ENCODE peak calls at places on chromosomes 4 and X, in eight cellular contexts. J is iPS DF 6.9, D is foreskin fibroblast, N is right lobe of liver, M is coronary artery, G is right cardiac atrium, O is fibroblast of the aortic adventitia, W is dorsolateral prefrontal cortex. Y is an unnamed sample.

GRCh38 chr4:10998826-10999225 is 314.3 kb upstream of the CLNK start:
- DNase-seq in N (no peak), D (peak), M (no peak), G (no peak), O (peak), W (no peak), J (no peak), Y (peak)

GRCh38 chr4:120056249-120056648 is 10.4 kb downstream of the MAD2L1 start:
- DNase-seq in J (no peak), N (no peak), G (no peak), D (no peak), O (peak), W (no peak), M (no peak), Y (no peak)

GRCh38 chrX:15206306-15206705 is 63.6 kb downstream of the ASB9 start:
- DNase-seq in W (no peak), G (no peak), M (no peak), J (no peak), N (no peak), D (no peak), O (no peak), Y (no peak)

GRCh38 chrX:97027384-97027922 is 143.7 kb downstream of the RPA4 start:
- DNase-seq in D (no peak), O (no peak), M (no peak), G (no peak), W (no peak), N (no peak), J (no peak), Y (no peak)

GRCh38 chr4:82469776-82470345 is 39.5 kb downstream of the ENOPH1 start:
- DNase-seq in N (no peak), J (no peak), O (peak), M (no peak), D (peak), G (no peak), W (no peak), Y (peak)

GRCh38 chr4:55074386-55074785 is 51.0 kb downstream of the KDR start:
- DNase-seq in W (no peak), M (no peak), O (peak), D (no peak), J (no peak), G (no peak), N (no peak), Y (peak)

GRCh38 chr4:95545526-95545925 is 3.2 kb downstream of the UNC5C start:
- DNase-seq in J (no peak), D (no peak), M (no peak), W (no peak), O (no peak), N (no peak), G (no peak), Y (no peak)

GRCh38 chrX:152968193-152968592 is 25.7 kb downstream of the PNMA5 start:
- DNase-seq in G (no peak), O (no peak), N (no peak), J (no peak), M (no peak), W (no peak), D (no peak), Y (no peak)

GRCh38 chrX:57177070-57177469 is 39.9 kb upstream of the SPIN2A start:
- DNase-seq in G (no peak), O (no peak), J (peak), M (no peak), D (no peak), N (no peak), W (no peak), Y (no peak)

GRCh38 chr4:22410645-22411247 is 105.1 kb downstream of the ADGRA3 start:
- DNase-seq in N (no peak), W (no peak), M (no peak), J (no peak), D (no peak), O (peak), G (no peak), Y (no peak)

GRCh38 chr4:141884070-141884469 is 247.7 kb downstream of the IL15 start:
- DNase-seq in G (no peak), W (no peak), O (no peak), J (no peak), D (no peak), N (no peak), M (no peak), Y (no peak)

GRCh38 chr4:88811904-88812303 is 114.3 kb upstream of the NAP1L5 start:
- DNase-seq in W (no peak), O (no peak), J (no peak), N (no peak), D (no peak), M (no peak), G (no peak), Y (no peak)

GRCh38 chr4:6471303-6472007 is 959 bp downstream of the PPP2R2C start:
- DNase-seq in J (no peak), W (no peak), D (no peak), O (no peak), N (no peak), M (peak), G (no peak), Y (no peak)

GRCh38 chr4:95998311-95998710 is 158.4 kb downstream of the PDHA2 start:
- DNase-seq in O (no peak), W (no peak), J (no peak), M (no peak), G (no peak), D (no peak), N (no peak), Y (peak)

GRCh38 chr4:35125995-35126712 is 1118.2 kb downstream of the ARAP2 start:
- DNase-seq in D (no peak), J (no peak), W (no peak), G (no peak), O (no peak), M (no peak), N (peak), Y (no peak)

GRCh38 chrX:40700640-40701342 is 34.6 kb downstream of the MED14 start:
- DNase-seq in J (no peak), G (no peak), O (no peak), D (no peak), M (no peak), W (no peak), N (no peak), Y (no peak)

GRCh38 chrX:17535229-17535628 is 160.2 kb downstream of the NHS start:
- DNase-seq in W (no peak), O (peak), J (peak), M (no peak), D (no peak), N (no peak), G (no peak), Y (no peak)

GRCh38 chr4:167233523-167234387 is 539 bp downstream of the SPOCK3 start:
- DNase-seq in M (no peak), O (peak), D (no peak), J (no peak), W (peak), G (no peak), N (peak), Y (no peak)

GRCh38 chr4:167616471-167616870 is 382.2 kb upstream of the SPOCK3 start:
- DNase-seq in N (no peak), D (no peak), W (no peak), O (peak), M (no peak), G (no peak), J (no peak), Y (no peak)

GRCh38 chrX:16838202-16839066 is 31.7 kb downstream of the RBBP7 start:
- DNase-seq in G (no peak), W (no peak), M (no peak), J (no peak), O (peak), N (peak), D (peak), Y (peak)

GRCh38 chr4:138595731-138596465 is 353.7 kb upstream of the SLC7A11 start:
- DNase-seq in D (no peak), W (no peak), G (no peak), J (no peak), N (no peak), M (no peak), O (peak), Y (peak)

GRCh38 chrX:12372111-12372510 is 233.8 kb downstream of the FRMPD4 start:
- DNase-seq in M (no peak), W (no peak), N (no peak), D (no peak), G (no peak), O (peak), J (no peak), Y (peak)

GRCh38 chrX:2614911-2615310 is 76.2 kb upstream of the CD99 start:
- DNase-seq in J (no peak), M (no peak), W (no peak), D (peak), O (peak), N (no peak), G (no peak), Y (peak)

GRCh38 chr4:8472689-8473197 is 32.2 kb downstream of the TRMT44 start:
- DNase-seq in N (no peak), W (no peak), J (no peak), D (peak), M (no peak), O (peak), G (no peak), Y (peak)

GRCh38 chrX:15207994-15208393 is 61.9 kb downstream of the ASB9 start:
- DNase-seq in W (no peak), J (no peak), D (no peak), M (no peak), G (no peak), N (no peak), O (no peak), Y (no peak)

GRCh38 chr4:146073517-146073916 is 102.0 kb upstream of the LSM6 start:
- DNase-seq in J (no peak), M (no peak), N (no peak), W (no peak), G (no peak), O (no peak), D (no peak), Y (no peak)

GRCh38 chrX:150478496-150479492 is 89.6 kb upstream of the MTM1 start:
- DNase-seq in W (no peak), M (no peak), J (no peak), O (no peak), G (no peak), N (no peak), D (no peak), Y (no peak)

GRCh38 chr4:120921456-120922389 is 803 bp downstream of the PRDM5 start:
- DNase-seq in D (peak), M (peak), J (no peak), W (peak), G (peak), N (peak), O (peak), Y (peak)

GRCh38 chrX:97551821-97552220 is 668.1 kb downstream of the RPA4 start:
- DNase-seq in G (no peak), O (no peak), M (no peak), J (no peak), W (no peak), D (no peak), N (no peak), Y (no peak)

GRCh38 chr4:38009949-38010348 is 49.8 kb downstream of the PTTG2 start:
- DNase-seq in M (no peak), G (no peak), J (no peak), O (no peak), W (no peak), D (no peak), N (no peak), Y (no peak)

GRCh38 chr4:181939199-181939945 is 303.8 kb upstream of the TENM3 start:
- DNase-seq in J (peak), G (no peak), W (no peak), N (no peak), M (no peak), D (no peak), O (peak), Y (peak)
- H3K4me3 ChIP-seq in J (no peak), G (no peak), W (no peak), N (no peak), M (no peak), D (no peak), O (no peak), Y (no peak)

GRCh38 chrX:1112321-1112720 is 100.1 kb downstream of the CRLF2 start:
- DNase-seq in J (no peak), D (no peak), N (no peak), M (no peak), G (no peak), O (no peak), W (no peak), Y (no peak)
- H3K4me3 ChIP-seq in J (no peak), D (no peak), N (no peak), M (no peak), G (no peak), O (no peak), W (no peak), Y (no peak)

DNA sequence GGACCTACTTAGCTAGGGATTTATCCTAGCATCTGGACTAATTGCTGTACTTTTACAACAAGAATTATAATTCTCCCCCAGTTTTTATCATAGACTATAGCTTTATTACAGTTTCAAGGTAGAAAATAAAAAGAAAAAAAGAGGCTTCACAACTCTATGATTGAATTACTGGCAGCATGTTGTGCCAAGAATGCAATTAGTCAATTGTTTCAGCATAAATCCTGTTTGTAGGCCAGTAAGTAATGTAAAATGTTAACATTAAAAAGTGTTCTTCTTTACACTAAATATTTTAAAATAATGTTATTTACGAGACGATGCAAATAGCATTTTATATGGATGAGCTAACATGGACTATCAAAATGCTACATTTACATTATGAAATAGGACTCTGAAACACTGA is 228.4 kb downstream of the MAPK10 start:
- DNase-seq in O (no peak), J (no peak), M (no peak), G (no peak), N (no peak), D (no peak), W (no peak), Y (no peak)
- H3K4me3 ChIP-seq in O (no peak), J (no peak), M (no peak), G (no peak), N (no peak), D (no peak), W (no peak), Y (no peak)

GRCh38 chr4:75344915-75345314 is 169.3 kb downstream of the RCHY1 start:
- DNase-seq in M (no peak), D (no peak), G (no peak), N (no peak), W (no peak), O (peak), J (no peak), Y (peak)
- H3K4me3 ChIP-seq in M (no peak), D (no peak), G (no peak), N (no peak), W (no peak), O (no peak), J (no peak), Y (no peak)

DNA sequence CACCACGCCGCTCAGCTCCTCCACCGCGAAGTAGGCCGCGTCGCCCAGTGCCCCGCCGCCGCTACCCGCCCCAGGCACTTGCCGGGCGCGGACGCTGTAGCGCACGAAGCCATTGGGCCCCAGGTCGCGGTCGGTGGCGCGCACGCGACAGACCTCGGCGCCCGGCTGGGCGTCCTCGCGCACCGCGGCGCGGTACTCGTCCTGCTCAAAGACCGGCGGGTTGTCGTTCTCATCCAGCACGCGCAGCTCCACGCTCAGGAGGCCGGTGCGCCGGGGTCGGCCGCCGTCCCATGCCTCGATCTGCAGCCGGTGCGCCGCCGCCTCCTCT is 1.4 kb downstream of the DCHS2 start:
- DNase-seq in G (no peak), M (no peak), D (no peak), W (no peak), O (no peak), N (no peak), J (no peak), Y (no peak)
- H3K4me3 ChIP-seq in G (no peak), M (peak), D (no peak), W (peak), O (no peak), N (no peak), J (peak), Y (no peak)